ENCODE peak calls at places on chromosomes 7 and 10, in four cellular contexts. L is HCT116; Q is activated CD4-positive, CD25-positive, alpha-beta regulatory T cell treated with anti-CD3 and anti-CD28 coated beads, Interleukin-2, amount 50 U/mL, for 72 hours; D is psoas muscle. Y is an unnamed sample.

GRCh38 chr10:92750788-92751533 is 61.2 kb downstream of the HHEX start:
- DNase-seq in L (no peak), Q (no peak), D (no peak), Y (no peak)

GRCh38 chr7:1197997-1198632 is 34.6 kb upstream of the UNCX start:
- DNase-seq in L (no peak), Q (no peak), D (no peak), Y (no peak)

GRCh38 chr10:61835069-61835908 is 66.2 kb upstream of the ARID5B start:
- DNase-seq in L (peak), Q (no peak), D (no peak), Y (no peak)

GRCh38 chr7:38512704-38513103 is 118.5 kb downstream of the AMPH start:
- DNase-seq in L (no peak), Q (no peak), D (no peak), Y (no peak)

GRCh38 chr7:66642186-66642585 is 13.5 kb downstream of the KCTD7 start:
- DNase-seq in L (no peak), Q (no peak), D (no peak), Y (no peak)

GRCh38 chr7:7980134-7980533 is 11.5 kb downstream of the GLCCI1 start:
- DNase-seq in L (no peak), Q (no peak), D (no peak), Y (no peak)

GRCh38 chr10:3180361-3180760 is 7.8 kb upstream of the PITRM1 start:
- DNase-seq in L (no peak), Q (no peak), D (no peak), Y (no peak)

GRCh38 chr7:28996836-28997235 is 38.7 kb upstream of the TRIL start:
- DNase-seq in L (no peak), Q (no peak), D (no peak), Y (no peak)

GRCh38 chr7:155356323-155357105 is 58.8 kb downstream of the INSIG1 start:
- DNase-seq in L (peak), Q (no peak), D (peak), Y (peak)

GRCh38 chr10:17409170-17409733 is 45.1 kb downstream of the ST8SIA6 start:
- DNase-seq in L (no peak), Q (no peak), D (no peak), Y (no peak)

GRCh38 chr10:104824378-104825006 is 183.4 kb downstream of the SORCS3 start:
- DNase-seq in L (peak), Q (no peak), D (no peak), Y (no peak)

GRCh38 chr7:20219446-20220292 is 2.5 kb upstream of the MACC1 start:
- DNase-seq in L (no peak), Q (peak), D (peak), Y (peak)

GRCh38 chr10:21525367-21526183 is at the start of gene SKIDA1:
- DNase-seq in L (no peak), Q (peak), D (peak), Y (peak)

GRCh38 chr7:28647076-28647421 is 234.7 kb downstream of the CREB5 start:
- DNase-seq in L (no peak), Q (no peak), D (no peak), Y (no peak)

GRCh38 chr7:151796091-151796870 is 80.6 kb downstream of the PRKAG2 start:
- DNase-seq in L (peak), Q (no peak), D (peak), Y (peak)

GRCh38 chr10:63264852-63265617 is 131.9 kb downstream of the NRBF2 start:
- DNase-seq in L (no peak), Q (no peak), D (no peak), Y (no peak)

GRCh38 chr10:60239228-60239627 is 150.4 kb downstream of the ANK3 start:
- DNase-seq in L (no peak), Q (no peak), D (no peak), Y (no peak)

GRCh38 chr10:119006451-119007210 is 22.9 kb upstream of the NANOS1 start:
- DNase-seq in L (no peak), Q (no peak), D (peak), Y (no peak)

GRCh38 chr10:110803830-110804338 is 67.8 kb upstream of the PDCD4 start:
- DNase-seq in L (no peak), Q (no peak), D (peak), Y (no peak)

GRCh38 chr10:132355754-132356153 is 23.8 kb downstream of the LRRC27 start:
- DNase-seq in L (no peak), Q (no peak), D (no peak), Y (no peak)

GRCh38 chr10:11832042-11832441 is 8.9 kb downstream of the PROSER2 start:
- DNase-seq in L (no peak), Q (no peak), D (no peak), Y (no peak)

GRCh38 chr7:42878303-42878702 is 33.6 kb downstream of the C7orf25 start:
- DNase-seq in L (no peak), Q (no peak), D (no peak), Y (no peak)

GRCh38 chr7:84637568-84638338 is 443.2 kb upstream of the SEMA3A start:
- DNase-seq in L (no peak), Q (no peak), D (no peak), Y (no peak)

GRCh38 chr10:5960070-5960972 is 17.0 kb downstream of the IL15RA start:
- DNase-seq in L (no peak), Q (no peak), D (no peak), Y (peak)

GRCh38 chr7:27678617-27679260 is 16.1 kb upstream of the HIBADH start:
- DNase-seq in L (no peak), Q (no peak), D (no peak), Y (no peak)

Y was measured in lower lobe of right lung.